ENCODE peak calls at places on chromosomes 6 and 20, in six cellular contexts. Z is right lobe of liver, H is A549, V is HCT116, Y is ovary, W is uterus. D is an unnamed sample.

GRCh38 chr6:42260972-42261371 is 43.3 kb upstream of the MRPS10 start:
- DNase-seq in Z (no peak), H (peak), V (no peak), Y (no peak), W (peak), D (no peak)

GRCh38 chr20:49915118-49915379 is 280 bp downstream of the SPATA2 start:
- DNase-seq in Z (no peak), H (no peak), V (no peak), Y (no peak), W (no peak), D (no peak)

GRCh38 chr6:94736231-94736630 is 841.1 kb upstream of the MANEA start:
- DNase-seq in Z (no peak), H (no peak), V (no peak), Y (no peak), W (no peak), D (no peak)

GRCh38 chr6:157982297-157982579 is 575 bp downstream of the SYNJ2 start:
- DNase-seq in Z (peak), H (peak), V (no peak), Y (peak), W (no peak), D (no peak)

GRCh38 chr6:154292066-154292465 is 64.5 kb downstream of the IPCEF1 start:
- DNase-seq in Z (no peak), H (no peak), V (no peak), Y (no peak), W (no peak), D (no peak)

GRCh38 chr6:121837545-121838229 is 402.2 kb downstream of the GJA1 start:
- DNase-seq in Z (no peak), H (no peak), V (no peak), Y (no peak), W (no peak), D (no peak)

GRCh38 chr6:16964553-16965499 is 137.0 kb upstream of the STMND1 start:
- DNase-seq in Z (peak), H (peak), V (peak), Y (peak), W (peak), D (peak)

GRCh38 chr6:28732052-28732451 is 191.7 kb downstream of the TRIM27 start:
- DNase-seq in Z (no peak), H (no peak), V (no peak), Y (no peak), W (no peak), D (no peak)

GRCh38 chr6:35663447-35664235 is 25.1 kb downstream of the FKBP5 start:
- DNase-seq in Z (no peak), H (no peak), V (no peak), Y (no peak), W (no peak), D (no peak)

GRCh38 chr6:13046084-13046483 is 282.3 kb downstream of the TBC1D7 start:
- DNase-seq in Z (no peak), H (no peak), V (no peak), Y (no peak), W (no peak), D (no peak)

GRCh38 chr20:32312718-32313424 is 35.4 kb downstream of the KIF3B start:
- DNase-seq in Z (no peak), H (no peak), V (no peak), Y (no peak), W (no peak), D (peak)

GRCh38 chr6:161749576-161749975 is 475.7 kb upstream of the AGPAT4 start:
- DNase-seq in Z (no peak), H (no peak), V (no peak), Y (no peak), W (no peak), D (no peak)

GRCh38 chr6:168370310-168370991 is 50.9 kb upstream of the DACT2 start:
- DNase-seq in Z (peak), H (peak), V (peak), Y (peak), W (peak), D (peak)

GRCh38 chr20:49420811-49421295 is 61.6 kb downstream of the KCNB1 start:
- DNase-seq in Z (no peak), H (no peak), V (no peak), Y (no peak), W (peak), D (no peak)

GRCh38 chr20:43936371-43936770 is 21.7 kb downstream of the TOX2 start:
- DNase-seq in Z (no peak), H (no peak), V (no peak), Y (no peak), W (no peak), D (no peak)

GRCh38 chr6:164870175-164870574 is 439.2 kb downstream of the C6orf118 start:
- DNase-seq in Z (no peak), H (no peak), V (no peak), Y (no peak), W (no peak), D (no peak)

GRCh38 chr20:4844766-4845465 is 123.2 kb downstream of the PRND start:
- DNase-seq in Z (peak), H (no peak), V (no peak), Y (no peak), W (no peak), D (no peak)

GRCh38 chr20:2816030-2816582 is at the start of gene TMEM239:
- DNase-seq in Z (no peak), H (no peak), V (no peak), Y (no peak), W (no peak), D (no peak)

GRCh38 chr6:36427781-36428345 is 14.8 kb downstream of the PXT1 start:
- DNase-seq in Z (no peak), H (no peak), V (no peak), Y (no peak), W (no peak), D (no peak)

GRCh38 chr20:3811421-3812258 is 8.7 kb upstream of the AP5S1 start:
- DNase-seq in Z (peak), H (peak), V (peak), Y (peak), W (peak), D (peak)

GRCh38 chr20:36573103-36573797 is at the start of gene TGIF2:
- DNase-seq in Z (peak), H (peak), V (peak), Y (peak), W (peak), D (peak)

GRCh38 chr20:62143118-62143975 is at the start of the genes PSMA7 and SS18L1:
- DNase-seq in Z (peak), H (peak), V (peak), Y (peak), W (peak), D (peak)
- TF ChIP-seq POLR2A in Z (peak), H (peak), V (peak), Y (peak), W (peak), D (peak)

GRCh38 chr6:83470587-83470986 is 39.7 kb upstream of the ME1 start:
- DNase-seq in Z (no peak), H (no peak), V (no peak), Y (no peak), W (no peak), D (no peak)
- TF ChIP-seq POLR2A in Z (no peak), H (no peak), V (no peak), Y (no peak), W (no peak), D (no peak)

DNA sequence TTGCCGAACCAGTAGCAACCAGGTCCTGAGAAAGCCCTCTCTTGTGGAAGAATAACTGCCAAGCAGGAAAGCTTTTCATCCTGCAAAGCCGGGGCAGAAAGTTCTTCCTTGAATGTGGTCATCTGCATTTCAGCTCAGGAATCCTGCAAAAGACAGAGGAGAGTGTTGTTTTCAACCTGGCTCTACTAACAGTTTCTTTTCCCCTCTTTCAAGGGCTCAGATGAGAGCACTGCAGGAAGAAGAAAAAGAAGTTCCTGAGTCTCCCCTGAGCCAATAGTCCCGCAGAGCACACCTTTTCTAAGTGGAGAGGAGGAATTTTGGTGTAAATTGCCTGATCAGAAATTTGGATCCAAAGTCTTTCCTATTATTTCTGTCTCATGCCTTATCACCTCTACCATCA is 10.7 kb downstream of the HLA-DRB1 start:
- DNase-seq in Z (no peak), H (no peak), V (no peak), Y (no peak), W (no peak), D (no peak)
- TF ChIP-seq POLR2A in Z (no peak), H (no peak), V (no peak), Y (no peak), W (no peak), D (no peak)

GRCh38 chr6:125789576-125790402 is 971 bp upstream of the NCOA7 start:
- DNase-seq in Z (peak), H (no peak), V (no peak), Y (peak), W (peak), D (peak)
- TF ChIP-seq POLR2A in Z (no peak), H (no peak), V (no peak), Y (no peak), W (peak), D (no peak)

GRCh38 chr6:111119550-111120329 is 32.4 kb downstream of the SLC16A10 start:
- DNase-seq in Z (no peak), H (no peak), V (no peak), Y (no peak), W (no peak), D (no peak)

GRCh38 chr6:111124406-111124805 is 37.1 kb downstream of the SLC16A10 start:
- DNase-seq in Z (no peak), H (no peak), V (no peak), Y (no peak), W (no peak), D (no peak)

GRCh38 chr6:111121789-111122350 is 34.6 kb downstream of the SLC16A10 start:
- DNase-seq in Z (no peak), H (no peak), V (no peak), Y (no peak), W (no peak), D (no peak)

GRCh38 chr6:111118816-111119215 is 31.5 kb downstream of the SLC16A10 start:
- DNase-seq in Z (no peak), H (no peak), V (no peak), Y (no peak), W (no peak), D (no peak)

GRCh38 chr6:111122458-111123286 is 35.4 kb downstream of the SLC16A10 start:
- DNase-seq in Z (no peak), H (no peak), V (no peak), Y (no peak), W (no peak), D (no peak)
- TF ChIP-seq POLR2A in Z (no peak), H (no peak), V (no peak), Y (no peak), W (no peak), D (no peak)

GRCh38 chr6:155813548-155813947 is 357.9 kb upstream of the NOX3 start:
- DNase-seq in Z (no peak), H (no peak), V (no peak), Y (no peak), W (no peak), D (no peak)

GRCh38 chr6:155818698-155819097 is 363.1 kb upstream of the NOX3 start:
- DNase-seq in Z (no peak), H (no peak), V (no peak), Y (no peak), W (no peak), D (no peak)
- TF ChIP-seq POLR2A in Z (no peak), H (no peak), V (no peak), Y (no peak), W (no peak), D (no peak)

D was measured in lower leg skin.